ENCODE peak calls at places on chromosomes 6 and 20, in seven cellular contexts. N is CD8-positive, alpha-beta memory T cell; L is astrocyte; S is CD8-positive, alpha-beta T cell; J is cardiac muscle cell; H is adrenal gland; I is GM23248. D is an unnamed sample. For H3K4me1, the result is how much of the 10 kb centered on the place peaks cover.

GRCh38 chr6:21442874-21443273 is 150.7 kb upstream of the SOX4 start:
- DNase-seq in N (no peak), L (no peak), S (no peak), J (no peak), H (no peak), I (no peak), D (no peak)

GRCh38 chr20:11891827-11892521 is 25.7 kb upstream of the BTBD3 start:
- DNase-seq in N (no peak), L (peak), S (no peak), J (peak), H (peak), I (peak), D (no peak)

GRCh38 chr6:105346052-105346451 is 56.8 kb downstream of the PREP start:
- DNase-seq in N (no peak), L (peak), S (no peak), J (peak), H (no peak), I (peak), D (no peak)

GRCh38 chr20:24697411-24697810 is 228.0 kb downstream of the SYNDIG1 start:
- DNase-seq in N (no peak), L (no peak), S (no peak), J (no peak), H (no peak), I (no peak), D (no peak)

GRCh38 chr20:58393299-58393698 is 4.3 kb downstream of the VAPB start:
- DNase-seq in N (no peak), L (peak), S (no peak), J (peak), H (no peak), I (peak), D (no peak)

GRCh38 chr20:16395366-16395765 is 177.9 kb downstream of the KIF16B start:
- DNase-seq in N (no peak), L (no peak), S (no peak), J (no peak), H (no peak), I (no peak), D (no peak)

GRCh38 chr6:311679-312220 is 19.5 kb downstream of the DUSP22 start:
- DNase-seq in N (no peak), L (no peak), S (no peak), J (no peak), H (no peak), I (no peak), D (no peak)

GRCh38 chr6:56684342-56685101 is 41.8 kb upstream of the DST start:
- DNase-seq in N (no peak), L (no peak), S (no peak), J (no peak), H (no peak), I (no peak), D (no peak)

DNA sequence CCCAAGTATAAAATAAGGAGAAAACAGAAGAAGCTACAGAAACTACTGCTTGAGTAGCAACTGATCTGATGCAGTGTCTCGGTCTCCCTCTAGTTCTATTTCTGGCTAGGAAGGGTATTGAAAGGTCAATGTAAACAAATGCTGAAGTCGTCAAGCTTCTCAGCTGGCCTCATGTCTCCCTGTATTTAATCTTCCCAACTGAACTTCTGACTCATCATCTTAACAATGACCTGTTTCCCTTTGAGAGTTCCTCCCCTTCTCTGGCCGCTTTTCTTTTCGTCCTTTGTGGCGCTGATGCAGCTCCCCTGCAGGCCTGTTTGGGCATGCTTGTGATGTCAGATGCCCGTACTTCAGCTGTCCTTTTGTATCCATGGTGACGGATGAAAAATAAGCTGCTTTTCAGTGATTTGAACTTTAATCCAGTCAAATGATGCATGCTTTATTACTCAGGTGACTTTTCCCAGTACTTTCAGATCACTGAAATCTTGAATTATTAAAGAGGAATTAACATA is 7.8 kb upstream of the LCA5 start:
- DNase-seq in N (no peak), L (peak), S (no peak), J (peak), H (peak), I (peak), D (no peak)
- H3K4me3 ChIP-seq in N (no peak), L (peak), S (no peak), J (peak), H (peak), I (peak), D (no peak)

DNA sequence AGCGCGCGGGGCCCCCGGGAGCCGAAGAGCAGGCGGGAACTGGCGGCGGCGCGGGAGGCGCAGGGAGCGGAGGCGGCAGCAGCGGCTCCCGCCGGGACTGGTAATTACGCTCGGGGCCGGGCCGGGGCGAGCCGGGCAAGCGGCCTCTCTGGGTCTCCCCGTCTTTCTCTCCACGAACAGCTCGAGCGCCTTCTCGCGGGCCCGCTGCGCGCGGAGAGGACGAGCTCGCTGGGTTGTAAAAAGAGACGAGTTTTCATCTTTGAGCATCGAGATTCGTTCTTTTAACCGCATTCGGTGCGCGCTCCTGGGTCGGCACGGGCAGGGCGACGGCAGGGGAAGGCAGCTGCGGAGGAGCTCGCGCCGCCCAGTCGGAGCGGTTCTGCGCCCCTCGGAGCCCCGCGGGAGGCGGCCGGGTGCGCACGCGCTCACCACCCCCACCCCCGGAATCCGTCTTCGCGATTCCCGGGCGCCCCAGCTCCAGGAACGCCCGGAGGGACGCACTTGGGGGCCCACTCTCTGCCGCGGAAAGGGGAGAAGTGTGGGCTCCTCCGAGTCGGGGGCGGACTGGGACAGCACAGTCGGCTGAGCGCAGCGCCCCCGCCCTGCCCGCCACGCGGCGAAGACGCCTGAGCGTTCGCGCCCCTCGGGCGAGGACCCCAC is 38.0 kb downstream of the YTHDF1 start:
- DNase-seq in N (no peak), L (no peak), S (no peak), J (no peak), H (no peak), I (no peak), D (no peak)
- H3K27ac ChIP-seq in N (no peak), L (no peak), S (no peak), J (no peak), H (no peak), I (no peak), D (no peak)

GRCh38 chr20:51747182-51747911 is 20.8 kb downstream of the ATP9A start:
- DNase-seq in N (no peak), L (no peak), S (no peak), J (no peak), H (no peak), I (no peak), D (no peak)
- H3K4me1 ChIP-seq in N (under half), L (under half), S (under half), J (under half), H (under half), I (under half), D (under half)

GRCh38 chr6:143675327-143675900 is 2.4 kb upstream of the PHACTR2 start:
- DNase-seq in N (no peak), L (no peak), S (no peak), J (no peak), H (no peak), I (peak), D (no peak)
- H3K4me3 ChIP-seq in N (no peak), L (no peak), S (no peak), J (no peak), H (no peak), I (peak), D (no peak)

GRCh38 chr6:4611441-4612129 is 164.6 kb upstream of the CDYL start:
- DNase-seq in N (no peak), L (no peak), S (no peak), J (no peak), H (no peak), I (peak), D (no peak)

GRCh38 chr6:4612636-4613171 is 163.5 kb upstream of the CDYL start:
- DNase-seq in N (no peak), L (no peak), S (no peak), J (peak), H (no peak), I (peak), D (no peak)

GRCh38 chr6:4607793-4608192 is 168.4 kb upstream of the CDYL start:
- DNase-seq in N (no peak), L (no peak), S (no peak), J (no peak), H (no peak), I (no peak), D (no peak)

GRCh38 chr6:4608361-4609115 is 167.7 kb upstream of the CDYL start:
- DNase-seq in N (no peak), L (peak), S (no peak), J (no peak), H (no peak), I (no peak), D (no peak)

DNA sequence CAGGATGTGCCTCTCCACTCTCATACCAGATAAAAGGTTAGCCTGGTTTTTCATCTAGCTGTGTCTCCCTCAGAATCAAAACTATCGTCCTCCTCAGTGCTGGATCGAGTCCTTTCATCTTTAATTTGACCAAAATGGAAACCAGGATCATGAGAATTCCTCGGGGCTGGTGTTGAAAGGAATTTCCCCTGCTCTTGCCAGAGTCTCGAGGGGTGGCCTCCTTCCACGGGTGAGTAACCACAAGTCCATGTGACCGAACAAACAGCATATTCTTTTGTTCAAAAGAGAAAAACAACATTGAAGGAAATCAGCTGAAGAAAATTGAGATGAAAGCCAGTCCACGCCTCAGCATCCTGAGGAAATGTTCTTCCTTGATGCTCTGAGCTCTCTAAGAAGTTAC is 165.9 kb upstream of the CDYL start:
- DNase-seq in N (no peak), L (peak), S (no peak), J (peak), H (no peak), I (peak), D (no peak)
- H3K27ac ChIP-seq in N (no peak), L (peak), S (no peak), J (no peak), H (no peak), I (peak), D (no peak)

DNA sequence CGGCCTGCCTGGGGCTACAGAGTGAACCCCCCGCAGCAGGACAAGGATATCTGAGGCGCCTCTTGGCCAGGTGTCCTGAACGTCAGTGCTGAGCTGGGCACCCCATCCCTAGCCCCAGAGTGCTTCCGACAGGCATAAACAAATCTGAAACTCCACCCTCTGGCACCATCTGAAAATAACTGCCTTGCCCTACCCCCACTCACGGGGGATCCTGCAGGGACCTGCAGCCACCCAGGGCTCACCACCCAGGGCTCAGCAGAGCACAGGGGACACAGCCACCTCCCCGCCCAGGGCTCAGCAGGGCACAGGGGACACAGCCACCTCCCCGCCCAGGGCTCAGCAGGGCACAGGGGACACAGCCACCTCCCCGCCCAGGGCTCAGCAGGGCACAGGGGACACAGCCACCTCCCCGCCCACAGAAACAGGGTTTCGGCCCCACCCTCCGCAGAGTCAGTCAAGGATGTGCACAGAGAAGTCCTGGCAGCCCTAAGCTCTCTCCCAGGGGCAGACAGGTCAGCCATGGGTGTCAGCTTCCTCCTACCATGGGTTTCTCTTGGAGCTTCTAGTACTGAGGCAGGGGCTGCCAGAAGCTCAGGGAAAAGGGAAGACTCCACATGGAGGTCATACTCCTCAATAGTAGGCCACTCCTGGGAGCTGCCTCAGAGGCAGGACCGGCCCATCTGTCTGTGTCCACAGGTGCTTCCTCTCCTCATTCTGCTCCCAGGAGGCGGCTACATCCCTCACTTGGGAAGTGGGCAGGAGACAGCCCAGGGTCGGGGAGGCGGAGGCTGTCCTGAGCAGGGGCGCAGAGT is 4.6 kb downstream of the UCKL1 start:
- DNase-seq in N (no peak), L (no peak), S (no peak), J (no peak), H (peak), I (no peak), D (no peak)
- H3K4me1 ChIP-seq in N (under half), L (under half), S (half or more), J (under half), H (half or more), I (under half), D (half or more)

GRCh38 chr20:43352996-43353395 is 104.7 kb upstream of the SRSF6 start:
- DNase-seq in N (no peak), L (no peak), S (no peak), J (no peak), H (no peak), I (no peak), D (no peak)

GRCh38 chr20:43355610-43356009 is 102.1 kb upstream of the SRSF6 start:
- DNase-seq in N (no peak), L (no peak), S (no peak), J (no peak), H (no peak), I (no peak), D (no peak)

DNA sequence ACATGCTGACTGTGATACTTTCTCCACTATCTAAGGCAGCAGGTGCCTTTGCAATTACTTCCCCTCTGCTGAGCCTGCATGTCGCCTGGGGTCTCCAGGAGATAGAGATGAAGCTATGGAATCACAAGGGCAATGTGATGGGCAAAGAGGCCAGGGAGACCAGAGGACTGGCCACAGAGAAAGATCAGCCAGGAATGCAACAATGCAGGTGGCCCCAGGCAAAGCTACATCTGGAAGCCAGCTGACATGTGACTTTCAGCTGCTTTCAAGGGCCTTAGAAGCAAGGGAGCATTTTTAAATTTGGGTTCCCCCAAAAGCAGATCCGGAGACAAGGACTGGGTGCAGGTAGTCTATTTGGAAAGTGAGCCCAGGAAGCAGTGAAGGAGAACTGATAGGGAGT is 107.9 kb upstream of the SRSF6 start:
- DNase-seq in N (no peak), L (no peak), S (no peak), J (no peak), H (no peak), I (no peak), D (no peak)
- H3K4me3 ChIP-seq in N (no peak), L (no peak), S (no peak), J (no peak), H (no peak), I (no peak), D (no peak)

DNA sequence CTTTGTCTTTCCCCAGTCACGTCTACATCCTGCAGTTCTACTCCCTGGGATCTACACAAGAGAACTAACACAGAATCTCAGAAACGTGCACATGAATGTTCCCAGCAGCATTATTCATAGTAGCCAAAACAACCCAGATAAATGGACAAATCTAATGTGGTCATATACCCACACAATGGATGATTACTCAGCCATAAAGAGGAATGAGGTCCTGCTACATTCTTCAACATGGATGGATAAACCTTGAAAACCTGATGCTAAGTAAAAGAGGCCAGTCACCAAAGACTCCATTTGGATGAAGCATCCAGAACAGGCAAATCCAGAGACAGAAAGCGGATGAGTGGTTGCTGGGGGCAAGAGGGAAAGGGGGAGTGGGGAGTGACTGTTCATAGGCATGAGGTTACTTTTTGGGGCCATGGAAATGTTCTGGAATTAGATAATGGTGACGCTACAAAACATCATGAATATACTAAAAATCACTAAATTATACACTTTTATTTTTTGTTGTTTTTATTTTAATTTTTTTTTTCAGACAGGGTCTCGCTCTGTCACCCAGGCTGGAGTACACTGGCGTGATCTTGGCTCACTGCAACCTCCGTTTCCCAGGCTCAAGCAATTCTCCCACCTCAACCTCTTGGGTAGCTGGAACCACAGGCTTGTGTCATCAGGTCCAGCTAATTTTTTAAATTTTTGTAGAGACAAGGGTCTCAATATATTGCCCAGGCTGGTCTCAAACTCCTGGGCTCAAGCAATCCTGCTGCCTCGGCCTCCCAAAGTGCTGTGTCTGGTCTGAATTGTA is 50.8 kb upstream of the DSN1 start:
- DNase-seq in N (no peak), L (peak), S (no peak), J (no peak), H (no peak), I (peak), D (no peak)
- H3K27ac ChIP-seq in N (no peak), L (peak), S (no peak), J (no peak), H (no peak), I (no peak), D (no peak)

GRCh38 chr20:39289316-39289715 is 327.2 kb downstream of the DHX35 start:
- DNase-seq in N (no peak), L (no peak), S (no peak), J (no peak), H (peak), I (no peak), D (no peak)

GRCh38 chr20:39289831-39290230 is 327.7 kb downstream of the DHX35 start:
- DNase-seq in N (no peak), L (no peak), S (no peak), J (no peak), H (no peak), I (no peak), D (no peak)

GRCh38 chr20:39291301-39291700 is 329.2 kb downstream of the DHX35 start:
- DNase-seq in N (no peak), L (peak), S (no peak), J (no peak), H (peak), I (peak), D (no peak)

GRCh38 chr20:39292193-39292736 is 330.1 kb downstream of the DHX35 start:
- DNase-seq in N (no peak), L (peak), S (no peak), J (no peak), H (no peak), I (no peak), D (no peak)

DNA sequence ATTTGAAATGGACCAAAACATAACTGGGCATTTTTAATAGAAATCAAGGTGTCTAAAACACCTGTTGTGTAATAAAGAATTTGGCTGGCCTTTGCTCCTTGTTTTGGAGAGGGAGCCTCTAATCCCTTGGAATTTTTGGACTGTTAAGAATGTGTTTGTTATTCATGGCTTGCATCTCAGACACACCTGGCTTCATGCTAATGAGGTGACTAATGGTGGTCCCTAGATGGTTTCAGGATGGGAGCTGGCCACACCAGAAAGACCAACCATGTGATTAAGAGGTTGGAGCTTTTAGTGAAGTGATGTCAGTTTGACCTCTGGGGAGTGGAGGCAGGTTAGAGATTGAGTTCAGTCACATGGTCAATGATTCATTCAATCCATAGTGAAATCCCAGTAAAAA is 328.4 kb downstream of the DHX35 start:
- DNase-seq in N (no peak), L (no peak), S (no peak), J (no peak), H (no peak), I (no peak), D (no peak)
- H3K4me1 ChIP-seq in N (under half), L (under half), S (under half), J (under half), H (under half), I (under half), D (under half)

DNA sequence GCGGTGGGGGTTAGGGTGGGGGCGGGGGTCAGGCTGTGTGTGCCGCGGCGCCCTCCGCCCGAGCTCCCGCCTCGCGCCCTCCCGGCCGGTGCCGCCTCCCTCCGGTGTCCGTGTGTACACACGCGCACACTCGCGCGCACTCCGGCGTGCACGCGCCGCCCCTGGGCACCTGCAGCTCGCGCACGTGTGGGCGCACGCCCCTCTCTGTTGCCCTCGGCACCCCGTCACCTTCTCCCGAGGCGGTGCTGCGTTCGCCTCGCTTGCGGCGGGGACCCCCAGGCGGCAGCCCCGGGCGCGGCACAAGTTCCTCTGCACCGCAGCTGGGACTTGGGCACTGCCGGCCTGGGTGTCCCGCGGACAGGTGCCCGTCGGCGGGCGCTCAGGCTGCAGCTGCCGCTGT is 525 bp downstream of the MACROD2 start:
- DNase-seq in N (no peak), L (no peak), S (no peak), J (no peak), H (peak), I (peak), D (no peak)
- H3K4me3 ChIP-seq in N (no peak), L (peak), S (no peak), J (peak), H (peak), I (peak), D (no peak)